ENCODE peak calls at places on chromosomes 13 and 19, in four cellular contexts. B is sigmoid colon, P is stomach, F is spleen. W is an unnamed sample. For H3K27me3 and H3K36me3, the result is how much of the 10 kb centered on the place peaks cover.

GRCh38 chr13:77470986-77471385 is 64.5 kb upstream of the SCEL start:
- DNase-seq in B (no peak), P (no peak), F (no peak), W (no peak)

GRCh38 chr13:51547425-51548176 is 36.7 kb upstream of the WDFY2 start:
- DNase-seq in B (no peak), P (no peak), F (no peak), W (no peak)

GRCh38 chr19:7294571-7295212 is 478 bp upstream of the INSR start:
- DNase-seq in B (peak), P (peak), F (peak), W (peak)

GRCh38 chr19:16160943-16161560 is 12.3 kb downstream of the CIB3 start:
- DNase-seq in B (no peak), P (no peak), F (no peak), W (peak)

GRCh38 chr13:106612688-106613087 is 44.8 kb upstream of the ARGLU1 start:
- DNase-seq in B (peak), P (peak), F (no peak), W (peak)

GRCh38 chr13:54424344-54424743 is 1395.7 kb downstream of the OLFM4 start:
- DNase-seq in B (no peak), P (no peak), F (no peak), W (no peak)

GRCh38 chr13:33867472-33867871 is 49.5 kb downstream of the RFC3 start:
- DNase-seq in B (no peak), P (no peak), F (no peak), W (no peak)

GRCh38 chr19:27672309-27673047 is 1540.5 kb downstream of the UQCRFS1 start:
- DNase-seq in B (no peak), P (peak), F (no peak), W (no peak)

GRCh38 chr19:14576363-14576762 is 4.5 kb upstream of the NDUFB7 start:
- DNase-seq in B (no peak), P (no peak), F (no peak), W (no peak)

GRCh38 chr13:28854657-28855056 is 34.5 kb downstream of the MTUS2 start:
- DNase-seq in B (no peak), P (no peak), F (no peak), W (no peak)

GRCh38 chr13:99415851-99416331 is 85.4 kb upstream of the TM9SF2 start:
- DNase-seq in B (no peak), P (no peak), F (no peak), W (no peak)
- H3K27me3 ChIP-seq in B (under half), P (under half), F (under half), W (under half)

GRCh38 chr19:50794074-50794777 is 4.0 kb downstream of the ACP4 start:
- DNase-seq in B (no peak), P (no peak), F (no peak), W (peak)
- TF ChIP-seq POLR2AphosphoS5 in B (no peak), P (no peak), F (peak), W (peak)

GRCh38 chr19:1274852-1275259 is 474 bp upstream of the FAM174C start:
- DNase-seq in B (peak), P (no peak), F (no peak), W (no peak)
- H3K36me3 ChIP-seq in B (half or more), P (half or more), F (half or more), W (under half)

GRCh38 chr19:2594319-2594718 is 108.2 kb downstream of the GNG7 start:
- DNase-seq in B (peak), P (no peak), F (peak), W (no peak)

GRCh38 chr19:2589441-2589840 is 113.1 kb downstream of the GNG7 start:
- DNase-seq in B (peak), P (no peak), F (peak), W (no peak)

GRCh38 chr19:2590630-2591399 is 111.7 kb downstream of the GNG7 start:
- DNase-seq in B (peak), P (no peak), F (no peak), W (no peak)

GRCh38 chr19:2591537-2592291 is 110.8 kb downstream of the GNG7 start:
- DNase-seq in B (no peak), P (no peak), F (no peak), W (no peak)

DNA sequence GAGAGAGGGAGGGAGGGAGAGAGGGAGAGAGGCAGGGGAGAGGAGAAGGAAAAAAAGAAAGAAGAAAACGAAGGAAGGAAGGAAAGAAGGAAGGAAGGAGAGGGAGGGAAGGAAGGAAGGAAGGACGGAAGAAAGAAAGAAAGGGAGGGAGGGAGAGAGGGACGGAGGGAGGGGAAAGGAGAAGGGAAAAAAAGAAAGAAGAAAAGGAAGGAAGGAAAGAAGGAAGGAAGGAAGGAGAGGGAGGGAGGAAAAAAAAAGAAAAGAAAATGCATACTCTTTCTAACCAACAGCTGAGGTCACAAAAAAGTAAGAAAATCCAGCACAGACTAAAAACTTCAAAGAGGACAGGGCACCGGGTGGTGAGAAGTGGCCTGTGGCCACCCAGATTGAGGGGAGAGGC is 109.7 kb downstream of the GNG7 start:
- DNase-seq in B (peak), P (no peak), F (no peak), W (no peak)
- H3K27me3 ChIP-seq in B (under half), P (under half), F (under half), W (under half)

DNA sequence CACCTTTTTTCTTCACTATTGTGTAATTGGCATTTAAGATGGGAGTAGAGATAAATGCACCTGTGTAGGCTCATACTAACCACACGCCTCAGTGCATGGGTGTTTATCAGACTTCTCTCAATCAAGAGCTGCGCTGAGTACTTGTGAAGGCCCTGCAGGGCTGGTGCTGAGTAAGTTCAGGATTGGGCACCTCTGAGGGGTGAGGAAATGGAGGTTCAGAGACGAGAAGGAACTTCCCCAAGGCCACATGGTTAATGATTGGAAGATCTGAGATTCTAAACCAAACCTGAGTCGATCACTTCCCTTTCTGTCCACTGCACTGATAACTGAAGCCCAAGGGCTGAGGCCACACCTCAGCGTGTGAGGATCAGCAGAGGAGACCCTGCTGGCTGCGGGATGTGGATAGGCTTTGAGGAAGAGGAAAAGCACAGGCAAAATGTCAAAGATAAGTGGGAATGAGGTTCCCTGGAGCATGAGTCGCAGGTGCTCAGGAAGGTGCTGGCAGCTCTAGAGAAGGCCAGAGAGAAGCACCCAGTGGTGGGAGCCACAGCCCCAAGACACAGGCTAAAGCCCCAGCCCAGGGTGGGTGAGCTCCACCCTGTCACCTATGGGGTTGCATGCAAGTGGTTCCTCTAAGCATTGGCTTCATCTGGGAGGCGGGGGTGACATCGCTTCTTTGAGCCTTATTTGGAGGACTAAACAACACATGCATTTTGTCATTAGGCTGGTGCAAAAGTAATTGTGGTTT is 32.3 kb upstream of the GJB6 start:
- DNase-seq in B (no peak), P (no peak), F (no peak), W (no peak)
- TF ChIP-seq POLR2AphosphoS5 in B (no peak), P (no peak), F (no peak), W (no peak)

GRCh38 chr19:17216058-17216670 is 1.0 kb downstream of the USE1 start:
- DNase-seq in B (no peak), P (no peak), F (peak), W (no peak)
- H3K36me3 ChIP-seq in B (under half), P (half or more), F (half or more), W (under half)

GRCh38 chr19:47489072-47489914 is 5.3 kb upstream of the KPTN start:
- DNase-seq in B (no peak), P (no peak), F (no peak), W (no peak)
- H3K27me3 ChIP-seq in B (under half), P (under half), F (under half), W (under half)

DNA sequence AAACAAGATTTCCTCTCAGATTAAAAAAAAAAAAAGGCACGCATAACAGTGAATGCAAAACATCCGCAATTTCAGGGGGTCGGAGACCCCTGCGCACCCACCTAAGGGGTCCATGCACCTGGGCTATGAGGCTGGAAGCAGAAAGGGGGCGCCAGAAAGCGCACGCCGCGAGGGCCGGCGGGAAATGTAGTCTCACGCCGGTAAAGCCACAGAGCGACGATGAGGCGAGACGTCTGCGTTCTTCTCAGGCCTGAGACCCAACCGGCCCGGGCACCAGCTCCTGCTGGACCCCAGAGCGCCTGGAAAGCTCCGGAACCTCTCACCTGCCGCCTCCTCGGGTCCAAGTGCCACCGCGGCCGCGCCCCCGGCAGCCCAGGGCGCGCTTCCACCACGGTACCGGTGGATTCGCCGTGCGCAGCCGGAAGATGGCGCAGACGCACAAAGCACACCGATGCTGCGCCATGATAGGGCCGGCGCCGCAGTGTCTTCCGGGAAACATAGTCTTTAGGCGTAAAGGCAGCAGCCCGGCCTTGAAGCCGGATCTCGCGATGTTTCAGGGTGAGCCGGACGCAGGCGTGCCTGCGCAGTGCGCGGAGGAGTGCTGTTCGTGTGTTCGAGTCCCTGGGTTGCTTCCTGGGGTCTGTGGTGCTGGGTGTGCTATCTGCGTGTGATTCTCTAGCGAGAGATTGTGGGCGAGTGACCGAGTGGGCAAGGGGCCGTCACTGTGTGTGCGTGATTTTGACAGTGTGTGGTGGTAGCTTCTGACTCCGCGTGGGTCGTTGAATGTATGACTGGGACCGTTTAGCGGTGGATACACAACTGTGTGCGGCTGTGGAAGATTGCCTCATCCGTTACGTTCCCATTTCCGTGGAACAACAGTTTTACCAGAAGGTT is at the start of gene ZNF582:
- DNase-seq in B (peak), P (peak), F (peak), W (peak)
- TF ChIP-seq POLR2AphosphoS5 in B (peak), P (peak), F (peak), W (peak)

W was measured in transverse colon.